ENCODE peak calls at places on chromosomes 2 and 18, in eight cellular contexts. V is stomach, R is transverse colon, J is body of pancreas, Q is suprapubic skin, M is tibial nerve, I is HCT116, T is A549. N is an unnamed sample.

GRCh38 chr2:227684258-227684657 is 17.7 kb downstream of the SCYGR5 start:
- DNase-seq in V (no peak), R (no peak), J (no peak), Q (no peak), M (no peak), I (no peak), T (no peak), N (no peak)

GRCh38 chr18:46169464-46169941 is 65.3 kb downstream of the HAUS1 start:
- DNase-seq in V (no peak), R (no peak), J (no peak), Q (no peak), M (no peak), I (no peak), T (no peak), N (no peak)

GRCh38 chr2:231662028-231662810 is 46.1 kb upstream of the PTMA start:
- DNase-seq in V (peak; percentile 97), R (peak; percentile 98), J (peak; percentile 98), Q (peak; percentile 97), M (peak; percentile 94), I (peak; percentile 97), T (peak; percentile 69), N (peak; percentile 91)

GRCh38 chr18:10726198-10727068 is 200.6 kb downstream of the NAPG start:
- DNase-seq in V (no peak), R (no peak), J (peak; percentile 65), Q (no peak), M (no peak), I (no peak), T (no peak), N (no peak)

GRCh38 chr2:1976725-1977416 is 232.6 kb upstream of the PXDN start:
- DNase-seq in V (no peak), R (no peak), J (no peak), Q (no peak), M (peak; percentile 18), I (no peak), T (no peak), N (no peak)

GRCh38 chr2:230593765-230594164 is 118.9 kb upstream of the CAB39 start:
- DNase-seq in V (no peak), R (no peak), J (no peak), Q (no peak), M (no peak), I (no peak), T (no peak), N (no peak)

GRCh38 chr2:216507220-216508143 is 8.8 kb downstream of the RPL37A start:
- DNase-seq in V (no peak), R (no peak), J (no peak), Q (no peak), M (no peak), I (no peak), T (no peak), N (no peak)

GRCh38 chr2:132815522-132815921 is 145.5 kb upstream of the LYPD1 start:
- DNase-seq in V (no peak), R (no peak), J (no peak), Q (no peak), M (no peak), I (no peak), T (no peak), N (no peak)

GRCh38 chr2:66488946-66489345 is 54.0 kb downstream of the MEIS1 start:
- DNase-seq in V (no peak), R (no peak), J (no peak), Q (no peak), M (no peak), I (no peak), T (no peak), N (no peak)

GRCh38 chr2:344811-345210 is 56.9 kb upstream of the ALKAL2 start:
- DNase-seq in V (no peak), R (no peak), J (no peak), Q (no peak), M (no peak), I (no peak), T (no peak), N (no peak)

GRCh38 chr18:52348209-52348608 is 8.2 kb downstream of the DCC start:
- DNase-seq in V (no peak), R (no peak), J (no peak), Q (no peak), M (no peak), I (no peak), T (no peak), N (no peak)

GRCh38 chr2:81234711-81235110 is 930.2 kb upstream of the LRRTM1 start:
- DNase-seq in V (no peak), R (no peak), J (no peak), Q (no peak), M (no peak), I (no peak), T (no peak), N (no peak)

GRCh38 chr2:28475088-28475580 is 20.7 kb upstream of the PLB1 start:
- DNase-seq in V (no peak), R (no peak), J (no peak), Q (no peak), M (no peak), I (no peak), T (no peak), N (no peak)

GRCh38 chr18:37362158-37362890 is 203.3 kb downstream of the CELF4 start:
- DNase-seq in V (no peak), R (no peak), J (no peak), Q (no peak), M (no peak), I (no peak), T (no peak), N (no peak)

GRCh38 chr2:23457990-23458689 is 73.2 kb downstream of the KLHL29 start:
- DNase-seq in V (no peak), R (no peak), J (no peak), Q (peak; percentile 52), M (no peak), I (no peak), T (no peak), N (no peak)

GRCh38 chr2:192197387-192197786 is 2.7 kb upstream of the TMEFF2 start:
- DNase-seq in V (no peak), R (no peak), J (no peak), Q (no peak), M (no peak), I (no peak), T (peak; percentile 3), N (no peak)

GRCh38 chr2:25305809-25306208 is 35.9 kb downstream of the DNMT3A start:
- DNase-seq in V (no peak), R (no peak), J (no peak), Q (no peak), M (no peak), I (no peak), T (no peak), N (no peak)

GRCh38 chr2:171036532-171036931 is 107.5 kb downstream of the GORASP2 start:
- DNase-seq in V (no peak), R (no peak), J (no peak), Q (no peak), M (no peak), I (no peak), T (no peak), N (no peak)

GRCh38 chr2:102301867-102302362 is 9.4 kb upstream of the IL1RL1 start:
- DNase-seq in V (no peak), R (peak; percentile 41), J (no peak), Q (no peak), M (peak; percentile 34), I (peak; percentile 39), T (no peak), N (no peak)

GRCh38 chr18:5455644-5456043 is 88.2 kb downstream of the EPB41L3 start:
- DNase-seq in V (no peak), R (no peak), J (no peak), Q (no peak), M (no peak), I (no peak), T (no peak), N (no peak)

GRCh38 chr2:70546376-70546775 is 7.2 kb downstream of the TGFA start:
- DNase-seq in V (no peak), R (no peak), J (no peak), Q (no peak), M (no peak), I (no peak), T (no peak), N (no peak)

GRCh38 chr2:9753276-9753600 is 90.0 kb upstream of the TAF1B start:
- DNase-seq in V (peak; percentile 52), R (peak; percentile 52), J (no peak), Q (no peak), M (peak; percentile 31), I (peak; percentile 88), T (peak; percentile 88), N (no peak)

GRCh38 chr2:9752441-9753275 is 90.6 kb upstream of the TAF1B start:
- DNase-seq in V (no peak), R (peak; percentile 43), J (no peak), Q (no peak), M (no peak), I (peak; percentile 81), T (peak; percentile 93), N (no peak)

GRCh38 chr2:9755638-9756037 is 87.6 kb upstream of the TAF1B start:
- DNase-seq in V (no peak), R (no peak), J (no peak), Q (no peak), M (no peak), I (no peak), T (no peak), N (no peak)

GRCh38 chr2:9754532-9754887 is 88.8 kb upstream of the TAF1B start:
- DNase-seq in V (no peak), R (no peak), J (no peak), Q (no peak), M (no peak), I (no peak), T (no peak), N (no peak)

GRCh38 chr2:9753665-9754531 is 89.4 kb upstream of the TAF1B start:
- DNase-seq in V (peak; percentile 70), R (peak; percentile 76), J (no peak), Q (no peak), M (no peak), I (no peak), T (no peak), N (peak; percentile 81)
- TF ChIP-seq POLR2A in V (no peak), R (peak; percentile 64), J (peak; percentile 23), Q (no peak), M (no peak), I (no peak), T (no peak), N (no peak)

GRCh38 chr2:89819809-89820208 is 1128.3 kb downstream of the RPIA start:
- DNase-seq in V (no peak), R (no peak), J (no peak), Q (no peak), M (no peak), I (no peak), T (no peak), N (no peak)
- H3K9me3 ChIP-seq in V (peaks cover 4% of the 10 kb centered on the region), R (peaks cover 13% of the 10 kb centered on the region), J (no peaks in the 10 kb centered on the region), Q (peaks cover 48% of the 10 kb centered on the region), M (peaks cover 49% of the 10 kb centered on the region), I (peaks cover 68% of the 10 kb centered on the region), T (peaks cover 19% of the 10 kb centered on the region), N (no peaks in the 10 kb centered on the region)

GRCh38 chr2:19989681-19990415 is at the start of gene WDR35:
- DNase-seq in V (peak; percentile 95), R (peak; percentile 93), J (peak; percentile 93), Q (peak; percentile 90), M (peak; percentile 77), I (peak; percentile 72), T (peak; percentile 98), N (peak; percentile 86)
- TF ChIP-seq POLR2A in V (no peak), R (no peak), J (peak; percentile 71), Q (no peak), M (peak; percentile 66), I (no peak), T (peak; percentile 99), N (peak; percentile 73)

DNA sequence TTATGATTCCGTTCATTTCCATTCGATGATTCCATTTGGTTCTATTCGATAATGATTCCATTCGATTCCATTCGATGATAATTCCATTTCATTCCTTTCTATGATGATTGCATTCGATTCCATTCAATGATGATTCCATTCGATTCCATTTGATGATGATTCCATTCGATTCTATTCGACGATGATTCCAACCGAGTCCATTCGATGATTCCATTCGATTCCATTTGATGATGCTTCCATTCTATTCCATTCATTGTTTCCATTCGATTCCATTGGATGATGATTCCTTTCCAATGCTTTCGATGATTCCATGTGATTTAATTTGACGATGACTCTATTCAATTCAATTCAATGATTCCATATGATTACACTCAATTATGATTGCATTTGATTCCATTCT is 1093.5 kb downstream of the RPIA start:
- DNase-seq in V (no peak), R (no peak), J (no peak), Q (no peak), M (no peak), I (no peak), T (no peak), N (no peak)
- H3K9me3 ChIP-seq in V (peaks cover 98% of the 10 kb centered on the region), R (peaks cover 17% of the 10 kb centered on the region), J (no peaks in the 10 kb centered on the region), Q (peaks cover 71% of the 10 kb centered on the region), M (peaks cover 78% of the 10 kb centered on the region), I (peaks cover 80% of the 10 kb centered on the region), T (peaks cover 34% of the 10 kb centered on the region), N (peaks cover 15% of the 10 kb centered on the region)

N was measured in breast epithelium.